ENCODE peak calls at places on chromosomes 6 and 20, in nine cellular contexts. V, C, Z, T, F, K, S, W and Q are unnamed samples.
A peak's percentile ranks its signal among the peaks of the same experiment; 100 is the strongest.

GRCh38 chr20:39986231-39986904 is 702.7 kb downstream of the MAFB start:
- DNase-seq in W (peak; percentile 31), Z (no peak), K (no peak), T (no peak), C (no peak), F (peak; percentile 76), V (peak; percentile 78), S (peak; percentile 13), Q (peak; percentile 27)

GRCh38 chr6:167567142-167568033 is 242.5 kb downstream of the TTLL2 start:
- DNase-seq in W (no peak), T (no peak), S (no peak), V (no peak), F (no peak), K (no peak), C (no peak), Z (no peak), Q (no peak)

GRCh38 chr20:916125-916799 is at the start of gene ANGPT4:
- DNase-seq in F (peak; percentile 54), S (no peak), V (no peak), C (no peak), K (no peak), T (no peak), Z (no peak), W (peak; percentile 18), Q (no peak)

GRCh38 chr6:131982740-131983259 is 31.6 kb upstream of the CCN2 start:
- DNase-seq in S (peak; percentile 70), C (no peak), Z (no peak), W (no peak), V (no peak), K (no peak), F (no peak), T (no peak), Q (peak; percentile 95)

GRCh38 chr20:25196701-25197120 is 1.2 kb downstream of the ENTPD6 start:
- DNase-seq in K (peak; percentile 55), T (no peak), W (no peak), Z (no peak), V (no peak), F (peak; percentile 45), C (no peak), S (no peak), Q (no peak)

GRCh38 chr20:11204926-11205768 is 531.3 kb upstream of the JAG1 start:
- DNase-seq in F (peak; percentile 74), C (no peak), K (peak; percentile 57), V (peak; percentile 30), S (no peak), Z (no peak), W (peak; percentile 72), T (no peak), Q (no peak)

GRCh38 chr20:32465092-32465900 is 107.2 kb downstream of the ASXL1 start:
- DNase-seq in T (no peak), Z (no peak), S (no peak), F (peak; percentile 76), C (no peak), W (no peak), K (no peak), V (peak; percentile 68), Q (no peak)

GRCh38 chr6:125597411-125598253 is 151.8 kb upstream of the HEY2 start:
- DNase-seq in S (no peak), C (no peak), W (no peak), Z (no peak), F (no peak), K (peak; percentile 64), V (peak; percentile 12), T (no peak), Q (no peak)

GRCh38 chr6:37005827-37006514 is 516 bp downstream of the FGD2 start:
- DNase-seq in C (no peak), V (no peak), F (no peak), T (no peak), Z (no peak), K (no peak), W (no peak), S (no peak), Q (no peak)

GRCh38 chr6:150068786-150069648 is at the start of gene ULBP3:
- DNase-seq in F (peak; percentile 84), V (peak; percentile 91), Z (peak; percentile 45), T (peak; percentile 50), S (peak; percentile 71), C (peak; percentile 51), W (peak; percentile 83), K (peak; percentile 55), Q (peak; percentile 78)

GRCh38 chr6:141464490-141464889 is 668.2 kb upstream of the GJE1 start:
- DNase-seq in K (peak; percentile 89), V (no peak), C (no peak), W (no peak), F (no peak), S (peak; percentile 37), T (no peak), Z (no peak), Q (peak; percentile 63)

GRCh38 chr20:20638877-20639276 is 73.6 kb downstream of the RALGAPA2 start:
- DNase-seq in S (no peak), K (no peak), W (no peak), Z (no peak), V (no peak), T (no peak), F (no peak), C (no peak), Q (no peak)

GRCh38 chr6:96124778-96125177 is 109.0 kb downstream of the FUT9 start:
- DNase-seq in V (no peak), C (no peak), S (no peak), Z (no peak), T (no peak), K (no peak), F (no peak), W (no peak), Q (no peak)

GRCh38 chr20:9374480-9374879 is 139.9 kb upstream of the LAMP5 start:
- DNase-seq in F (no peak), S (no peak), Z (no peak), T (no peak), V (no peak), W (no peak), K (no peak), C (no peak), Q (no peak)